ENCODE peak calls at places on chromosomes 4 and X, in ten cellular contexts. V, M, R, D, A, O, X, G, Q and L are unnamed samples.

GRCh38 chr4:149897784-149898183 is 82.1 kb upstream of the IQCM start:
- DNase-seq in V (no peak), M (no peak), R (no peak), D (no peak), A (peak), O (no peak), X (no peak), G (peak), Q (no peak), L (no peak)

GRCh38 chrX:32448320-32448719 is 763.0 kb downstream of the DMD start:
- DNase-seq in V (no peak), M (no peak), R (no peak), D (peak), A (no peak), O (no peak), X (peak), G (no peak), Q (no peak), L (no peak)

GRCh38 chr4:12411072-12411471 is 982.4 kb upstream of the HS3ST1 start:
- DNase-seq in V (no peak), M (no peak), R (no peak), D (no peak), A (no peak), O (no peak), X (no peak), G (no peak), Q (no peak), L (peak)

GRCh38 chr4:111685205-111685604 is 460.0 kb upstream of the FAM241A start:
- DNase-seq in V (no peak), M (no peak), R (no peak), D (no peak), A (no peak), O (no peak), X (no peak), G (no peak), Q (no peak), L (no peak)

GRCh38 chr4:176123710-176124407 is 58.2 kb downstream of the WDR17 start:
- DNase-seq in V (no peak), M (peak), R (no peak), D (no peak), A (peak), O (no peak), X (peak), G (peak), Q (no peak), L (peak)

GRCh38 chrX:11836284-11836683 is 78.2 kb downstream of the MSL3 start:
- DNase-seq in V (no peak), M (no peak), R (no peak), D (no peak), A (peak), O (no peak), X (no peak), G (no peak), Q (no peak), L (peak)

GRCh38 chr4:111717916-111718315 is 427.3 kb upstream of the FAM241A start:
- DNase-seq in V (no peak), M (no peak), R (no peak), D (no peak), A (no peak), O (no peak), X (no peak), G (no peak), Q (no peak), L (no peak)

GRCh38 chr4:6910340-6910959 is 824 bp downstream of the TBC1D14 start:
- DNase-seq in V (no peak), M (no peak), R (no peak), D (no peak), A (no peak), O (no peak), X (peak), G (peak), Q (no peak), L (no peak)

GRCh38 chrX:121256653-121257052 is 209.2 kb downstream of the GLUD2 start:
- DNase-seq in V (no peak), M (no peak), R (no peak), D (no peak), A (no peak), O (peak), X (no peak), G (no peak), Q (no peak), L (no peak)

GRCh38 chrX:14529288-14529989 is at the start of gene GLRA2:
- DNase-seq in V (no peak), M (no peak), R (no peak), D (no peak), A (no peak), O (peak), X (no peak), G (peak), Q (no peak), L (no peak)

GRCh38 chrX:121931567-121931966 is 884.2 kb downstream of the GLUD2 start:
- DNase-seq in V (no peak), M (no peak), R (no peak), D (no peak), A (no peak), O (no peak), X (no peak), G (no peak), Q (no peak), L (no peak)

GRCh38 chrX:320126-320783 is 1.7 kb upstream of the GTPBP6 start:
- DNase-seq in V (no peak), M (no peak), R (peak), D (peak), A (no peak), O (no peak), X (no peak), G (no peak), Q (no peak), L (no peak)

GRCh38 chrX:8906299-8906698 is 105.1 kb upstream of the FAM9A start:
- DNase-seq in V (no peak), M (no peak), R (no peak), D (no peak), A (no peak), O (no peak), X (no peak), G (no peak), Q (no peak), L (no peak)

GRCh38 chr4:4805805-4806345 is 53.6 kb upstream of the MSX1 start:
- DNase-seq in V (no peak), M (no peak), R (no peak), D (no peak), A (no peak), O (no peak), X (no peak), G (no peak), Q (no peak), L (no peak)

GRCh38 chrX:133838761-133839676 is 146.4 kb downstream of the GPC3 start:
- DNase-seq in V (no peak), M (peak), R (no peak), D (peak), A (peak), O (no peak), X (peak), G (peak), Q (no peak), L (peak)

GRCh38 chr4:139528377-139529005 is 27.5 kb downstream of the SETD7 start:
- DNase-seq in V (peak), M (peak), R (peak), D (peak), A (no peak), O (peak), X (no peak), G (no peak), Q (no peak), L (no peak)

GRCh38 chr4:102610007-102610406 is 108.8 kb downstream of the NFKB1 start:
- DNase-seq in V (no peak), M (no peak), R (no peak), D (no peak), A (no peak), O (no peak), X (no peak), G (no peak), Q (no peak), L (no peak)

GRCh38 chr4:14125375-14126129 is 498.0 kb upstream of the BOD1L1 start:
- DNase-seq in V (no peak), M (no peak), R (no peak), D (peak), A (no peak), O (no peak), X (peak), G (no peak), Q (no peak), L (no peak)